ENCODE peak calls at places on chromosomes 11 and 22, in seven cellular contexts. One of them, this sample, is unnamed.

GRCh38 chr22:50599816-50600454 is 658 bp upstream of the MAPK8IP2 start:
- DNase-seq in Peyer's patch: peak; percentile 67
- DNase-seq in HCT116: no peak
- DNase-seq in stomach: peak; percentile 59
- DNase-seq in cardiac fibroblast: peak; percentile 29
- DNase-seq in sigmoid colon: peak; percentile 72
- DNase-seq in WERI-Rb-1: no peak
- DNase-seq in this sample: no peak

GRCh38 chr22:50684501-50684900 is 11.9 kb downstream of the SHANK3 start:
- DNase-seq in Peyer's patch: peak; percentile 17
- DNase-seq in HCT116: no peak
- DNase-seq in stomach: peak; percentile 19
- DNase-seq in cardiac fibroblast: no peak
- DNase-seq in sigmoid colon: no peak
- DNase-seq in WERI-Rb-1: peak; percentile 3
- DNase-seq in this sample: no peak

GRCh38 chr11:118438314-118438931 is 2.1 kb downstream of the KMT2A start:
- DNase-seq in Peyer's patch: peak; percentile 70
- DNase-seq in HCT116: no peak
- DNase-seq in stomach: no peak
- DNase-seq in cardiac fibroblast: peak; percentile 81
- DNase-seq in sigmoid colon: peak; percentile 72
- DNase-seq in WERI-Rb-1: peak; percentile 34
- DNase-seq in this sample: peak; percentile 80

GRCh38 chr11:103547009-103547408 is 437.8 kb downstream of the DYNC2H1 start:
- DNase-seq in Peyer's patch: no peak
- DNase-seq in HCT116: no peak
- DNase-seq in stomach: no peak
- DNase-seq in cardiac fibroblast: no peak
- DNase-seq in sigmoid colon: no peak
- DNase-seq in WERI-Rb-1: peak; percentile 24
- DNase-seq in this sample: no peak

GRCh38 chr11:19498986-19499669 is 213.5 kb upstream of the NAV2 start:
- DNase-seq in Peyer's patch: no peak
- DNase-seq in HCT116: no peak
- DNase-seq in stomach: no peak
- DNase-seq in cardiac fibroblast: peak; percentile 74
- DNase-seq in sigmoid colon: no peak
- DNase-seq in WERI-Rb-1: no peak
- DNase-seq in this sample: peak; percentile 22

GRCh38 chr22:19105867-19106802 is 16.1 kb downstream of the DGCR2 start:
- DNase-seq in Peyer's patch: peak; percentile 52
- DNase-seq in HCT116: no peak
- DNase-seq in stomach: no peak
- DNase-seq in cardiac fibroblast: no peak
- DNase-seq in sigmoid colon: peak; percentile 68
- DNase-seq in WERI-Rb-1: no peak
- DNase-seq in this sample: no peak

GRCh38 chr11:120808616-120809050 is 215.3 kb upstream of the TBCEL start:
- DNase-seq in Peyer's patch: no peak
- DNase-seq in HCT116: no peak
- DNase-seq in stomach: no peak
- DNase-seq in cardiac fibroblast: no peak
- DNase-seq in sigmoid colon: no peak
- DNase-seq in WERI-Rb-1: no peak
- DNase-seq in this sample: peak; percentile 10

GRCh38 chr11:92765965-92766371 is 203.5 kb upstream of the MTNR1B start:
- DNase-seq in Peyer's patch: peak; percentile 45
- DNase-seq in HCT116: no peak
- DNase-seq in stomach: no peak
- DNase-seq in cardiac fibroblast: peak; percentile 9
- DNase-seq in sigmoid colon: no peak
- DNase-seq in WERI-Rb-1: no peak
- DNase-seq in this sample: peak; percentile 42

GRCh38 chr11:108221401-108221800 is 1.0 kb downstream of the NPAT start:
- DNase-seq in Peyer's patch: no peak
- DNase-seq in HCT116: no peak
- DNase-seq in stomach: no peak
- DNase-seq in cardiac fibroblast: peak; percentile 38
- DNase-seq in sigmoid colon: no peak
- DNase-seq in WERI-Rb-1: no peak
- DNase-seq in this sample: peak; percentile 35

GRCh38 chr11:66653123-66653522 is 14.6 kb downstream of the RBM4 start:
- DNase-seq in Peyer's patch: no peak
- DNase-seq in HCT116: no peak
- DNase-seq in stomach: no peak
- DNase-seq in cardiac fibroblast: no peak
- DNase-seq in sigmoid colon: no peak
- DNase-seq in WERI-Rb-1: no peak
- DNase-seq in this sample: no peak

GRCh38 chr11:113400631-113401230 is 13.2 kb downstream of the ANKK1 start:
- DNase-seq in Peyer's patch: no peak
- DNase-seq in HCT116: no peak
- DNase-seq in stomach: no peak
- DNase-seq in cardiac fibroblast: no peak
- DNase-seq in sigmoid colon: no peak
- DNase-seq in WERI-Rb-1: no peak
- DNase-seq in this sample: no peak

GRCh38 chr22:39277135-39277607 is 32.4 kb upstream of the PDGFB start:
- DNase-seq in Peyer's patch: no peak
- DNase-seq in HCT116: no peak
- DNase-seq in stomach: no peak
- DNase-seq in cardiac fibroblast: peak; percentile 90
- DNase-seq in sigmoid colon: no peak
- DNase-seq in WERI-Rb-1: no peak
- DNase-seq in this sample: peak; percentile 60

GRCh38 chr11:18567081-18567480 is 21.5 kb downstream of the UEVLD start:
- DNase-seq in Peyer's patch: no peak
- DNase-seq in HCT116: no peak
- DNase-seq in stomach: no peak
- DNase-seq in cardiac fibroblast: peak; percentile 45
- DNase-seq in sigmoid colon: no peak
- DNase-seq in WERI-Rb-1: no peak
- DNase-seq in this sample: no peak

GRCh38 chr11:2143652-2144548 is 4.7 kb upstream of the IGF2 start:
- DNase-seq in Peyer's patch: no peak
- DNase-seq in HCT116: no peak
- DNase-seq in stomach: no peak
- DNase-seq in cardiac fibroblast: peak; percentile 30
- DNase-seq in sigmoid colon: no peak
- DNase-seq in WERI-Rb-1: no peak
- DNase-seq in this sample: no peak

GRCh38 chr11:2991477-2992233 is 474 bp downstream of the NAP1L4 start:
- DNase-seq in Peyer's patch: no peak
- DNase-seq in HCT116: no peak
- DNase-seq in stomach: no peak
- DNase-seq in cardiac fibroblast: peak; percentile 48
- DNase-seq in sigmoid colon: no peak
- DNase-seq in WERI-Rb-1: no peak
- DNase-seq in this sample: peak; percentile 51

GRCh38 chr11:11427185-11427944 is 74.3 kb upstream of the CSNK2A3 start:
- DNase-seq in Peyer's patch: no peak
- DNase-seq in HCT116: no peak
- DNase-seq in stomach: no peak
- DNase-seq in cardiac fibroblast: no peak
- DNase-seq in sigmoid colon: no peak
- DNase-seq in WERI-Rb-1: no peak
- DNase-seq in this sample: no peak

GRCh38 chr11:69999721-70000120 is 78.4 kb upstream of the ANO1 start:
- DNase-seq in Peyer's patch: no peak
- DNase-seq in HCT116: no peak
- DNase-seq in stomach: no peak
- DNase-seq in cardiac fibroblast: peak; percentile 9
- DNase-seq in sigmoid colon: no peak
- DNase-seq in WERI-Rb-1: no peak
- DNase-seq in this sample: no peak

DNA sequence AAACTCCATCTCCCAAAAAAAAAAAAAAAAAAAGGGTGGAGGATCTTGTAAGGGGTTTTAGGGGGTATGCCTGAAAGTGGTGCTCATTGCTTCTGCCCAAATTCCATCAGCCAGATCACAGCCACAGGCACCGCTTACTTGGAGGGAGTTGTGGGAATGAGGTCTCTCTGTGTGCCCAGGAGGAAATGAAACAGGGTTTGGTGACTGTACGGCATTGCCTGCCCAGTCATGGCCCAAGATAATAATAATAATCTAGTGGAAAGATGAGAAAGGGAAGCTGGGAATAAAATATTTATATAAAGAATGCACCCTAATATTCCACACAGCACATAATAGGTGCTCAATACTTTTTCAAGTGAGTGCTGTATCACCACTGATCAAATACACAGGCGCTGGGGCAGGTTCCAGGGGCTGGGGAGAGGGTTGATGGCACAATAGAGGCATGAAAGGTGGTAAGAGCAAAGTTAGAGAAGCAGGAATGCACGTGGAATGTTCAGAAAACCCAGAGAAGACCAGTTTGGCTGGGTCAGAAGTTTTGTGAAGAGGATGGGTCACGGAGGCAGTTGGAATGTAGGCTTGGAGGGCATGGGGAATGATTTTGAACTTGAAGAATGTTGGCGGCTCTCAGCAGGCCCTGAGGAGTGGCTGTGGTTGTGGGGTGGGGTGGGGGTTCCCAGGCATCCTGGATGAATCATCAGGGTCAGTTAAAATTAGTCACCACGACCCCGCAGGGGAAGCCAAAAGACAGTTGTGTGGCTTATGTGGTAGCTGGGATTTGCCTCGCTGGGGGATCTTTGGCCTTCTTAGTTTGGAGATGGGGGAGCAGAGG is 12.5 kb upstream of the MB start:
- DNase-seq in Peyer's patch: peak; percentile 76
- DNase-seq in HCT116: peak; percentile 87
- DNase-seq in stomach: peak; percentile 50
- DNase-seq in cardiac fibroblast: peak; percentile 99
- DNase-seq in sigmoid colon: peak; percentile 91
- DNase-seq in WERI-Rb-1: no peak
- DNase-seq in this sample: peak; percentile 98
- H3K4me3 ChIP-seq in Peyer's patch: no peak overlapping the region
- H3K4me3 ChIP-seq in HCT116: peak overlapping the region; percentile 37
- H3K4me3 ChIP-seq in stomach: no peak overlapping the region
- H3K4me3 ChIP-seq in cardiac fibroblast: no peak overlapping the region
- H3K4me3 ChIP-seq in sigmoid colon: no peak overlapping the region
- H3K4me3 ChIP-seq in WERI-Rb-1: no peak overlapping the region
- H3K4me3 ChIP-seq in this sample: no peak overlapping the region

DNA sequence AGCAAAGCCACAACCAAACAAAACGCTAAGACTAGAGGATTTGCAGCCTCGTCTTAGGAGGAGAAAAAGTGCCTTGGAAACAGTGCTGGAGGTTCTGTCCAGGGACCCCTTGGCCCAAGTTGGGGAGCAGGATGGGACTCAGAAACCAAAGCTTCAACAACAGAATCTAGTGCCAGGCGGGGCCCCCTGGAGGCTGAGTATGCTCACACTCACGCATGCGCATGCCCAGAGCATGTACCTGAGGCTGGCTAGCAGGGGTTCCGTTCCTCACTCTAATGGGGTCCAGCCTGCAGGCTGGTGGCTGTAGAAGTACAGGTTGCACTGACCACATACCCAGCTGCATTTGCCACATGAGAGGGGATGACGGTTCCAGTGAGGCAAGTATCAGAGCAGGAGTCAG is 568.6 kb upstream of the CADM1 start:
- DNase-seq in Peyer's patch: no peak
- DNase-seq in HCT116: no peak
- DNase-seq in stomach: no peak
- DNase-seq in cardiac fibroblast: no peak
- DNase-seq in sigmoid colon: no peak
- DNase-seq in WERI-Rb-1: peak; percentile 73
- DNase-seq in this sample: no peak
- TF ChIP-seq CTCF in Peyer's patch: no peak
- TF ChIP-seq CTCF in HCT116: peak; percentile 16
- TF ChIP-seq CTCF in stomach: no peak
- TF ChIP-seq CTCF in cardiac fibroblast: no peak
- TF ChIP-seq CTCF in sigmoid colon: no peak
- TF ChIP-seq CTCF in WERI-Rb-1: peak; percentile 78
- TF ChIP-seq CTCF in this sample: peak; percentile 31

GRCh38 chr22:17547995-17548755 is 15.1 kb upstream of the SLC25A18 start:
- DNase-seq in Peyer's patch: peak; percentile 31
- DNase-seq in HCT116: no peak
- DNase-seq in stomach: no peak
- DNase-seq in cardiac fibroblast: no peak
- DNase-seq in sigmoid colon: no peak
- DNase-seq in WERI-Rb-1: no peak
- DNase-seq in this sample: no peak

GRCh38 chr22:17541476-17541875 is 21.8 kb upstream of the SLC25A18 start:
- DNase-seq in Peyer's patch: no peak
- DNase-seq in HCT116: no peak
- DNase-seq in stomach: no peak
- DNase-seq in cardiac fibroblast: no peak
- DNase-seq in sigmoid colon: no peak
- DNase-seq in WERI-Rb-1: no peak
- DNase-seq in this sample: no peak

GRCh38 chr22:17537155-17537554 is 26.1 kb upstream of the SLC25A18 start:
- DNase-seq in Peyer's patch: no peak
- DNase-seq in HCT116: no peak
- DNase-seq in stomach: no peak
- DNase-seq in cardiac fibroblast: no peak
- DNase-seq in sigmoid colon: no peak
- DNase-seq in WERI-Rb-1: no peak
- DNase-seq in this sample: no peak

GRCh38 chr22:17540481-17540880 is 22.8 kb upstream of the SLC25A18 start:
- DNase-seq in Peyer's patch: no peak
- DNase-seq in HCT116: no peak
- DNase-seq in stomach: no peak
- DNase-seq in cardiac fibroblast: no peak
- DNase-seq in sigmoid colon: no peak
- DNase-seq in WERI-Rb-1: no peak
- DNase-seq in this sample: no peak

DNA sequence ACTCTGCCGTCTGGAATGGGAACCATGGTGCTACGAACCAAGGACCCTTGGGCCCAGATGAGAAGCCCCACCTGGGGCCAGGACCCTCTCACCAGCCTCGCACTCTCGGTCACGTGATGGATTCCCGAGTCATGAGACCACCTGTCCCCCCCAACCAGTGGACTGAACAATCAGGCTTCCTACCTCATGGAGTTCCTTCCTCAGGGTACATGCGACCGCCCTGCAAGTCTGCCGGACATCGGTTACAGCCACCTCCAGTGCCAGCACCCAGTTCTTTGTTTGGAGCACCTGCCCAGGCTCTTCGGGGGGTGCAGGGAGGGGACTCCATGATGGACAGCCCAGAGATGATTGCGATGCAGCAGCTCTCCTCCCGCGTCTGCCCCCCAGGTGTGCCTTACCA is 20.8 kb upstream of the SLC25A18 start:
- DNase-seq in Peyer's patch: peak; percentile 23
- DNase-seq in HCT116: no peak
- DNase-seq in stomach: no peak
- DNase-seq in cardiac fibroblast: no peak
- DNase-seq in sigmoid colon: no peak
- DNase-seq in WERI-Rb-1: no peak
- DNase-seq in this sample: no peak
- H3K4me3 ChIP-seq in Peyer's patch: no peak overlapping the region
- H3K4me3 ChIP-seq in HCT116: no peak overlapping the region
- H3K4me3 ChIP-seq in stomach: no peak overlapping the region
- H3K4me3 ChIP-seq in cardiac fibroblast: no peak overlapping the region
- H3K4me3 ChIP-seq in sigmoid colon: no peak overlapping the region
- H3K4me3 ChIP-seq in WERI-Rb-1: no peak overlapping the region
- H3K4me3 ChIP-seq in this sample: no peak overlapping the region

DNA sequence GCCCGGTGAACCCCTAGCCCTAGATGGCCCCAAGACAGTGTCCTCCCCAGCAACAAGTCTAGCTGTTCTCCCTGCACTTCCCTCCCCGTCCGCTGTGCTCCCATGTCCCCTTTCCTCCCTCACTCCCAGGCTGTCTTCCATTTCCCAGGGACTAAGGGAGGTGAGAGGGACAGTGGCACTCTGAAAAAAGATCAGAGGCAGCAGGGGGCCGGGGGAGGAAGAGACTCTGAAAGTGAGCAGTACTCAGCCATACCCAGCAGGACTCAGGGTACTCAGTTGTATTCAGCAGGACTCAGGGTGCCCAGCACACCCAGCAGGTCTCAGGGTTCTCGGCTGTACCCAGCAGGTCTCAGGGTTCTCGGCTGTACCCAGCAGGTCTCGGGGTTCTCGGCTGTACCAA is 48.4 kb upstream of the THY1 start:
- DNase-seq in Peyer's patch: no peak
- DNase-seq in HCT116: no peak
- DNase-seq in stomach: no peak
- DNase-seq in cardiac fibroblast: no peak
- DNase-seq in sigmoid colon: no peak
- DNase-seq in WERI-Rb-1: no peak
- DNase-seq in this sample: no peak
- TF ChIP-seq CTCF in Peyer's patch: no peak
- TF ChIP-seq CTCF in HCT116: no peak
- TF ChIP-seq CTCF in stomach: no peak
- TF ChIP-seq CTCF in cardiac fibroblast: no peak
- TF ChIP-seq CTCF in sigmoid colon: no peak
- TF ChIP-seq CTCF in WERI-Rb-1: no peak
- TF ChIP-seq CTCF in this sample: no peak